ENCODE peak calls at places on chromosomes 5 and 9, in four cellular contexts. N is B cell, R is progenitor cell of endocrine pancreas, V is lower leg skin. B is an unnamed sample.

GRCh38 chr5:61386062-61386800 is 54.2 kb downstream of the ZSWIM6 start:
- DNase-seq in N (no peak), V (no peak), R (no peak), B (no peak)

GRCh38 chr5:1509346-1510085 is 14.2 kb downstream of the LPCAT1 start:
- DNase-seq in R (no peak), V (peak; percentile 60), N (peak; percentile 18), B (no peak)

GRCh38 chr9:34515959-34516358 is 6.8 kb downstream of the ENHO start:
- DNase-seq in R (no peak), V (no peak), N (no peak), B (no peak)

GRCh38 chr9:8188720-8189407 is 389.3 kb upstream of the DMAC1 start:
- DNase-seq in R (no peak), V (no peak), N (no peak), B (peak; percentile 52)

GRCh38 chr5:128782446-128782845 is 182.8 kb upstream of the SLC27A6 start:
- DNase-seq in N (no peak), V (peak; percentile 84), R (no peak), B (no peak)

GRCh38 chr9:78566948-78567675 is 270.2 kb downstream of the PSAT1 start:
- DNase-seq in N (no peak), V (no peak), R (no peak), B (no peak)

GRCh38 chr9:124020520-124021384 is 9.2 kb downstream of the LHX2 start:
- DNase-seq in V (no peak), R (no peak), N (no peak), B (no peak)

GRCh38 chr5:91487420-91487819 is 104.3 kb upstream of the ARRDC3 start:
- DNase-seq in R (no peak), N (no peak), V (no peak), B (no peak)

GRCh38 chr5:156051972-156052371 is 275.0 kb upstream of the SGCD start:
- DNase-seq in V (no peak), N (no peak), R (no peak), B (no peak)

GRCh38 chr9:133729646-133730281 is 8.4 kb downstream of the SARDH start:
- DNase-seq in V (peak; percentile 74), N (peak; percentile 25), R (peak; percentile 6), B (no peak)

GRCh38 chr9:86405926-86406325 is 51.7 kb upstream of the TUT7 start:
- DNase-seq in R (no peak), V (no peak), N (no peak), B (peak; percentile 38)

GRCh38 chr5:28219539-28219938 is 1181.2 kb upstream of the CDH9 start:
- DNase-seq in N (no peak), R (no peak), V (no peak), B (no peak)

GRCh38 chr9:136975624-136976023 is 1.7 kb upstream of the PTGDS start:
- DNase-seq in R (no peak), N (no peak), V (no peak), B (peak; percentile 66)

GRCh38 chr5:167565555-167565954 is 725.9 kb upstream of the WWC1 start:
- DNase-seq in N (no peak), R (no peak), V (no peak), B (no peak)
- TF ChIP-seq CTCF in N (no peak), R (peak; percentile 30), V (no peak), B (no peak)

GRCh38 chr9:132250324-132251262 is 88.7 kb downstream of the NTNG2 start:
- DNase-seq in R (no peak), V (no peak), N (no peak), B (no peak)
- TF ChIP-seq CTCF in R (no peak), V (no peak), N (no peak), B (no peak)

DNA sequence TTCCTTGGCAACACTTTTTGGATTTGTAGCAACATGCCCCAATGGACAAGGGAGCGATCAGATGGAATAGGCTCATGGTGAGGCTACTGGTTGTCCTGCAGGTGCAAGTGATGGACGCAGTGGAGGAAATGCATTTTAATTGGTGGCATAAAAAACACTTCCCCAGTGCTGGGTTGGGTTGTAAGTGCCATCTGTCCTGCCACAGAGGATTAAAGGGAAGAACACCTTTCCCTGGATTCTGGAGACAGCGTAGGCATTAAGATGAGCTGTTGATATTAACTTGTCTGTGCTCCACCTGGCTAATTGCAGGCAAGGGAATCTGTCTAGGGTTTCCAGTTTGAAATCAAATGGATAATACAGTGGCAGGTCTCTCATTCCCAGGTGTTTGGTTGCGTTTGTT is 173.4 kb downstream of the ZNF462 start:
- DNase-seq in R (no peak), V (no peak), N (no peak), B (no peak)
- TF ChIP-seq CTCF in R (no peak), V (no peak), N (no peak), B (no peak)

DNA sequence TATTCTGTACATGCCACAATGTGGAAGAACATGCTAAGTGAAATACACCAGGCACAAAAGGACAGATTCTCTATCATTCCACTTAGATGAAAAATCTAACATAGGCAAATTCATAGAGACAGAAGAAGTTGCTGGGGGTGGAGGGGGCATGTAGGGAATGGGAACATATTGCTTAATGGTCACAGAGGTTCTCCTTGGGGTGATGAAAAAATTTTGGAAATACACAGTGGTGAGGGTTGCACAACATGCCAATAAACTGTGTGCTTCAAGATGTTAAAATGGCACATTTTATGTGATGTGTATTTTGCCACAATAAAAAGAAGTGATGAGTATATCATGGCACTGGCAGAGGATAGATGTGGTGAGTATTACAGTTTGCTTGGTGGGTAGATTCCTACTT is 111.9 kb downstream of the SUSD1 start:
- DNase-seq in N (no peak), R (no peak), V (no peak), B (no peak)
- TF ChIP-seq CTCF in N (no peak), R (no peak), V (no peak), B (no peak)

B was measured in activated CD8-positive, alpha-beta T cell treated with anti-CD3 and anti-CD28 coated beads for 36 hours.